ENCODE peak calls at places on chromosomes 11 and 22, in eight cellular contexts. One of them, this sample, is unnamed.

GRCh38 chr11:123351375-123351774 is 78.7 kb upstream of the GRAMD1B start:
- DNase-seq in AG09309: no peak
- DNase-seq in fibroblast of the aortic adventitia: no peak
- DNase-seq in PC-3: no peak
- DNase-seq in Peyer's patch: no peak
- DNase-seq in mesothelial cell of epicardium: no peak
- DNase-seq in neural crest cell: peak; percentile 3
- DNase-seq in activated CD8-positive, alpha-beta T cell treated with anti-CD3 and anti-CD28 coated beads for 36 hours: no peak
- DNase-seq in this sample: no peak

GRCh38 chr22:29820941-29821789 is 16.9 kb downstream of the ASCC2 start:
- DNase-seq in AG09309: peak; percentile 68
- DNase-seq in Peyer's patch: peak; percentile 93
- DNase-seq in activated CD8-positive, alpha-beta T cell treated with anti-CD3 and anti-CD28 coated beads for 36 hours: peak; percentile 81
- DNase-seq in fibroblast of the aortic adventitia: peak; percentile 100
- DNase-seq in neural crest cell: no peak
- DNase-seq in PC-3: peak; percentile 94
- DNase-seq in mesothelial cell of epicardium: peak; percentile 57
- DNase-seq in this sample: no peak

GRCh38 chr22:38314992-38315800 is 2.0 kb downstream of the CSNK1E start:
- DNase-seq in PC-3: no peak
- DNase-seq in AG09309: no peak
- DNase-seq in fibroblast of the aortic adventitia: peak; percentile 25
- DNase-seq in mesothelial cell of epicardium: no peak
- DNase-seq in activated CD8-positive, alpha-beta T cell treated with anti-CD3 and anti-CD28 coated beads for 36 hours: peak; percentile 16
- DNase-seq in Peyer's patch: peak; percentile 68
- DNase-seq in neural crest cell: no peak
- DNase-seq in this sample: no peak

GRCh38 chr22:46052331-46052771 is 75.4 kb upstream of the WNT7B start:
- DNase-seq in AG09309: no peak
- DNase-seq in Peyer's patch: peak; percentile 45
- DNase-seq in mesothelial cell of epicardium: no peak
- DNase-seq in fibroblast of the aortic adventitia: no peak
- DNase-seq in activated CD8-positive, alpha-beta T cell treated with anti-CD3 and anti-CD28 coated beads for 36 hours: no peak
- DNase-seq in neural crest cell: no peak
- DNase-seq in PC-3: no peak
- DNase-seq in this sample: no peak

GRCh38 chr11:133619973-133620372 is 87.7 kb upstream of the OPCML start:
- DNase-seq in Peyer's patch: no peak
- DNase-seq in fibroblast of the aortic adventitia: no peak
- DNase-seq in activated CD8-positive, alpha-beta T cell treated with anti-CD3 and anti-CD28 coated beads for 36 hours: no peak
- DNase-seq in neural crest cell: no peak
- DNase-seq in AG09309: no peak
- DNase-seq in PC-3: no peak
- DNase-seq in mesothelial cell of epicardium: no peak
- DNase-seq in this sample: no peak

GRCh38 chr11:25758145-25758661 is 573.7 kb upstream of the ANO3 start:
- DNase-seq in fibroblast of the aortic adventitia: no peak
- DNase-seq in AG09309: no peak
- DNase-seq in Peyer's patch: no peak
- DNase-seq in activated CD8-positive, alpha-beta T cell treated with anti-CD3 and anti-CD28 coated beads for 36 hours: no peak
- DNase-seq in PC-3: no peak
- DNase-seq in neural crest cell: no peak
- DNase-seq in mesothelial cell of epicardium: no peak
- DNase-seq in this sample: no peak

GRCh38 chr11:17400048-17400775 is 11.8 kb upstream of the KCNJ11 start:
- DNase-seq in mesothelial cell of epicardium: no peak
- DNase-seq in Peyer's patch: no peak
- DNase-seq in PC-3: no peak
- DNase-seq in neural crest cell: no peak
- DNase-seq in fibroblast of the aortic adventitia: no peak
- DNase-seq in activated CD8-positive, alpha-beta T cell treated with anti-CD3 and anti-CD28 coated beads for 36 hours: no peak
- DNase-seq in AG09309: no peak
- DNase-seq in this sample: no peak

GRCh38 chr11:62600367-62601113 is 1.1 kb downstream of the MTA2 start:
- DNase-seq in neural crest cell: no peak
- DNase-seq in AG09309: no peak
- DNase-seq in PC-3: no peak
- DNase-seq in Peyer's patch: no peak
- DNase-seq in mesothelial cell of epicardium: peak; percentile 53
- DNase-seq in fibroblast of the aortic adventitia: no peak
- DNase-seq in activated CD8-positive, alpha-beta T cell treated with anti-CD3 and anti-CD28 coated beads for 36 hours: peak; percentile 45
- DNase-seq in this sample: no peak

GRCh38 chr11:85052636-85053035 is 574.5 kb downstream of the DLG2 start:
- DNase-seq in AG09309: no peak
- DNase-seq in fibroblast of the aortic adventitia: no peak
- DNase-seq in mesothelial cell of epicardium: no peak
- DNase-seq in Peyer's patch: no peak
- DNase-seq in neural crest cell: no peak
- DNase-seq in activated CD8-positive, alpha-beta T cell treated with anti-CD3 and anti-CD28 coated beads for 36 hours: no peak
- DNase-seq in PC-3: no peak
- DNase-seq in this sample: no peak

GRCh38 chr11:93169950-93170561 is 27.7 kb downstream of the SLC36A4 start:
- DNase-seq in mesothelial cell of epicardium: no peak
- DNase-seq in AG09309: no peak
- DNase-seq in neural crest cell: no peak
- DNase-seq in PC-3: peak; percentile 67
- DNase-seq in activated CD8-positive, alpha-beta T cell treated with anti-CD3 and anti-CD28 coated beads for 36 hours: no peak
- DNase-seq in fibroblast of the aortic adventitia: peak; percentile 58
- DNase-seq in Peyer's patch: no peak
- DNase-seq in this sample: no peak

GRCh38 chr11:128420943-128421342 is 166.4 kb downstream of the ETS1 start:
- DNase-seq in PC-3: no peak
- DNase-seq in Peyer's patch: no peak
- DNase-seq in fibroblast of the aortic adventitia: peak; percentile 95
- DNase-seq in activated CD8-positive, alpha-beta T cell treated with anti-CD3 and anti-CD28 coated beads for 36 hours: peak; percentile 48
- DNase-seq in neural crest cell: no peak
- DNase-seq in mesothelial cell of epicardium: no peak
- DNase-seq in AG09309: peak; percentile 95
- DNase-seq in this sample: no peak

GRCh38 chr11:128524172-128524571 is 63.2 kb downstream of the ETS1 start:
- DNase-seq in PC-3: no peak
- DNase-seq in fibroblast of the aortic adventitia: no peak
- DNase-seq in neural crest cell: no peak
- DNase-seq in AG09309: no peak
- DNase-seq in mesothelial cell of epicardium: no peak
- DNase-seq in Peyer's patch: no peak
- DNase-seq in activated CD8-positive, alpha-beta T cell treated with anti-CD3 and anti-CD28 coated beads for 36 hours: no peak
- DNase-seq in this sample: no peak

GRCh38 chr22:43014062-43014875 is 680 bp downstream of the PACSIN2 start:
- DNase-seq in PC-3: peak; percentile 34
- DNase-seq in AG09309: no peak
- DNase-seq in neural crest cell: peak; percentile 24
- DNase-seq in fibroblast of the aortic adventitia: peak; percentile 37
- DNase-seq in Peyer's patch: peak; percentile 68
- DNase-seq in mesothelial cell of epicardium: peak; percentile 54
- DNase-seq in activated CD8-positive, alpha-beta T cell treated with anti-CD3 and anti-CD28 coated beads for 36 hours: peak; percentile 56
- DNase-seq in this sample: peak; percentile 34

GRCh38 chr11:128569291-128569690 is 18.1 kb downstream of the ETS1 start:
- DNase-seq in activated CD8-positive, alpha-beta T cell treated with anti-CD3 and anti-CD28 coated beads for 36 hours: no peak
- DNase-seq in mesothelial cell of epicardium: no peak
- DNase-seq in fibroblast of the aortic adventitia: no peak
- DNase-seq in neural crest cell: no peak
- DNase-seq in AG09309: no peak
- DNase-seq in PC-3: no peak
- DNase-seq in Peyer's patch: no peak
- DNase-seq in this sample: no peak

GRCh38 chr11:118792642-118793124 is 1.7 kb upstream of the DDX6 start:
- DNase-seq in Peyer's patch: peak; percentile 92
- DNase-seq in fibroblast of the aortic adventitia: peak; percentile 90
- DNase-seq in activated CD8-positive, alpha-beta T cell treated with anti-CD3 and anti-CD28 coated beads for 36 hours: peak; percentile 84
- DNase-seq in PC-3: peak; percentile 79
- DNase-seq in neural crest cell: peak; percentile 43
- DNase-seq in mesothelial cell of epicardium: peak; percentile 61
- DNase-seq in AG09309: peak; percentile 38
- DNase-seq in this sample: peak; percentile 33

GRCh38 chr11:118789501-118790356 is 1.2 kb downstream of the DDX6 start:
- DNase-seq in mesothelial cell of epicardium: no peak
- DNase-seq in PC-3: peak; percentile 36
- DNase-seq in Peyer's patch: no peak
- DNase-seq in fibroblast of the aortic adventitia: peak; percentile 34
- DNase-seq in activated CD8-positive, alpha-beta T cell treated with anti-CD3 and anti-CD28 coated beads for 36 hours: no peak
- DNase-seq in AG09309: no peak
- DNase-seq in neural crest cell: no peak
- DNase-seq in this sample: no peak

GRCh38 chr11:118791961-118792578 is 1.1 kb upstream of the DDX6 start:
- DNase-seq in AG09309: no peak
- DNase-seq in mesothelial cell of epicardium: no peak
- DNase-seq in fibroblast of the aortic adventitia: no peak
- DNase-seq in PC-3: peak; percentile 12
- DNase-seq in neural crest cell: no peak
- DNase-seq in Peyer's patch: peak; percentile 75
- DNase-seq in activated CD8-positive, alpha-beta T cell treated with anti-CD3 and anti-CD28 coated beads for 36 hours: peak; percentile 61
- DNase-seq in this sample: peak; percentile 14

GRCh38 chr11:118790357-118791014 is 478 bp downstream of the DDX6 start:
- DNase-seq in PC-3: peak; percentile 44
- DNase-seq in mesothelial cell of epicardium: no peak
- DNase-seq in Peyer's patch: peak; percentile 86
- DNase-seq in neural crest cell: peak; percentile 51
- DNase-seq in activated CD8-positive, alpha-beta T cell treated with anti-CD3 and anti-CD28 coated beads for 36 hours: peak; percentile 80
- DNase-seq in fibroblast of the aortic adventitia: peak; percentile 63
- DNase-seq in AG09309: peak; percentile 18
- DNase-seq in this sample: peak; percentile 51

GRCh38 chr11:118791015-118791960 is at the start of gene DDX6:
- DNase-seq in activated CD8-positive, alpha-beta T cell treated with anti-CD3 and anti-CD28 coated beads for 36 hours: peak; percentile 94
- DNase-seq in mesothelial cell of epicardium: peak; percentile 94
- DNase-seq in fibroblast of the aortic adventitia: peak; percentile 83
- DNase-seq in AG09309: peak; percentile 44
- DNase-seq in PC-3: peak; percentile 75
- DNase-seq in Peyer's patch: peak; percentile 95
- DNase-seq in neural crest cell: peak; percentile 86
- DNase-seq in this sample: peak; percentile 89
- TF ChIP-seq CTCF in activated CD8-positive, alpha-beta T cell treated with anti-CD3 and anti-CD28 coated beads for 36 hours: no peak
- TF ChIP-seq CTCF in mesothelial cell of epicardium: no peak
- TF ChIP-seq CTCF in fibroblast of the aortic adventitia: peak; percentile 46
- TF ChIP-seq CTCF in AG09309: peak; percentile 36
- TF ChIP-seq CTCF in PC-3: peak; percentile 26
- TF ChIP-seq CTCF in Peyer's patch: peak; percentile 45
- TF ChIP-seq CTCF in neural crest cell: peak; percentile 30
- TF ChIP-seq CTCF in this sample: no peak

DNA sequence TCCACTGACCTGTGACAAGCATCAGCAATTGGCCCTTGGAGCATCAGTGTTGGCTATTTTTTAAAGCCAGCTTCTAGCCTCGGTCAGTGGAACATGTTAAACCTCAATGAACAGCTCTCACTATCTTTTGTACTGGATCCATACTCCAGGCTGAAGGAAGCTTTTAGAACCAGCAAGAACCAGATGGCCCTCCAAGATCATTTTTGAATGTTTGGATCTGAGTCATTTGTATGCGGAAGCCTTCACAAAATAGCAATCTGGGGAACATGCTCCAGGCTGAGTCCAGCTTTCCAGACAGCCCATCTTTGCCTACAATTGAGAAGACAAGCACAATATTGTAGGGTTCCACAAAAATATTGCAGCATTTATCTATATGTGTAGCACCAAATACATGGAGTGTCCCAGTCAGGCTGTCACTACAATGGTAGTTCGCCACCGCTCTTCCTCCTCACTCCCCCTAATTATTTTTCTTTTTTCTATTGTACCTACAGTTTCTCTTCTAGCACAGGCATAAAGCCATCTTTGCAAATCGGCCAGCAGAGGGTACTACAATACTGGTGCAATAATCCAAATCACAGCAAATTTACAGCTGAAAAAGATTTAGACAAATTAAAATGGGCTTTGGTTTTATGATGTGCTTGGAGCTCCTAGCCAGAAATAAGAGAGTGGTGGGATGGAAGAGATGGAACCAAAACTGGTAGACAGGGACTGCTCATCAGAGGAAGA is 177.4 kb upstream of the BLID start:
- DNase-seq in AG09309: peak; percentile 8
- DNase-seq in Peyer's patch: no peak
- DNase-seq in activated CD8-positive, alpha-beta T cell treated with anti-CD3 and anti-CD28 coated beads for 36 hours: no peak
- DNase-seq in neural crest cell: no peak
- DNase-seq in fibroblast of the aortic adventitia: peak; percentile 51
- DNase-seq in PC-3: peak; percentile 40
- DNase-seq in mesothelial cell of epicardium: no peak
- DNase-seq in this sample: no peak
- TF ChIP-seq CTCF in AG09309: peak; percentile 42
- TF ChIP-seq CTCF in Peyer's patch: no peak
- TF ChIP-seq CTCF in activated CD8-positive, alpha-beta T cell treated with anti-CD3 and anti-CD28 coated beads for 36 hours: no peak
- TF ChIP-seq CTCF in neural crest cell: peak; percentile 43
- TF ChIP-seq CTCF in fibroblast of the aortic adventitia: peak; percentile 31
- TF ChIP-seq CTCF in PC-3: peak; percentile 64
- TF ChIP-seq CTCF in mesothelial cell of epicardium: no peak
- TF ChIP-seq CTCF in this sample: no peak

GRCh38 chr11:125224391-125225015 is 60.0 kb downstream of the PKNOX2 start:
- DNase-seq in mesothelial cell of epicardium: no peak
- DNase-seq in activated CD8-positive, alpha-beta T cell treated with anti-CD3 and anti-CD28 coated beads for 36 hours: peak; percentile 8
- DNase-seq in Peyer's patch: peak; percentile 52
- DNase-seq in fibroblast of the aortic adventitia: peak; percentile 72
- DNase-seq in AG09309: no peak
- DNase-seq in PC-3: peak; percentile 45
- DNase-seq in neural crest cell: peak; percentile 34
- DNase-seq in this sample: no peak

GRCh38 chr11:125221499-125221898 is 56.9 kb downstream of the PKNOX2 start:
- DNase-seq in activated CD8-positive, alpha-beta T cell treated with anti-CD3 and anti-CD28 coated beads for 36 hours: no peak
- DNase-seq in Peyer's patch: no peak
- DNase-seq in fibroblast of the aortic adventitia: no peak
- DNase-seq in neural crest cell: no peak
- DNase-seq in mesothelial cell of epicardium: no peak
- DNase-seq in PC-3: no peak
- DNase-seq in AG09309: no peak
- DNase-seq in this sample: no peak

GRCh38 chr11:125225401-125225800 is 60.9 kb downstream of the PKNOX2 start:
- DNase-seq in AG09309: no peak
- DNase-seq in neural crest cell: no peak
- DNase-seq in fibroblast of the aortic adventitia: no peak
- DNase-seq in activated CD8-positive, alpha-beta T cell treated with anti-CD3 and anti-CD28 coated beads for 36 hours: no peak
- DNase-seq in PC-3: no peak
- DNase-seq in Peyer's patch: no peak
- DNase-seq in mesothelial cell of epicardium: no peak
- DNase-seq in this sample: no peak

GRCh38 chr11:125223901-125224331 is 59.4 kb downstream of the PKNOX2 start:
- DNase-seq in activated CD8-positive, alpha-beta T cell treated with anti-CD3 and anti-CD28 coated beads for 36 hours: no peak
- DNase-seq in AG09309: no peak
- DNase-seq in fibroblast of the aortic adventitia: no peak
- DNase-seq in Peyer's patch: no peak
- DNase-seq in neural crest cell: no peak
- DNase-seq in mesothelial cell of epicardium: no peak
- DNase-seq in PC-3: no peak
- DNase-seq in this sample: no peak

GRCh38 chr11:125222494-125222893 is 57.9 kb downstream of the PKNOX2 start:
- DNase-seq in activated CD8-positive, alpha-beta T cell treated with anti-CD3 and anti-CD28 coated beads for 36 hours: no peak
- DNase-seq in PC-3: no peak
- DNase-seq in fibroblast of the aortic adventitia: no peak
- DNase-seq in mesothelial cell of epicardium: no peak
- DNase-seq in neural crest cell: no peak
- DNase-seq in Peyer's patch: no peak
- DNase-seq in AG09309: no peak
- DNase-seq in this sample: no peak
- TF ChIP-seq CTCF in activated CD8-positive, alpha-beta T cell treated with anti-CD3 and anti-CD28 coated beads for 36 hours: no peak
- TF ChIP-seq CTCF in PC-3: no peak
- TF ChIP-seq CTCF in fibroblast of the aortic adventitia: no peak
- TF ChIP-seq CTCF in mesothelial cell of epicardium: no peak
- TF ChIP-seq CTCF in neural crest cell: no peak
- TF ChIP-seq CTCF in Peyer's patch: no peak
- TF ChIP-seq CTCF in AG09309: no peak
- TF ChIP-seq CTCF in this sample: no peak

GRCh38 chr11:57639321-57640067 is 10.2 kb downstream of the YPEL4 start:
- DNase-seq in Peyer's patch: no peak
- DNase-seq in mesothelial cell of epicardium: peak; percentile 90
- DNase-seq in neural crest cell: peak; percentile 92
- DNase-seq in PC-3: peak; percentile 51
- DNase-seq in fibroblast of the aortic adventitia: peak; percentile 31
- DNase-seq in activated CD8-positive, alpha-beta T cell treated with anti-CD3 and anti-CD28 coated beads for 36 hours: peak; percentile 32
- DNase-seq in AG09309: no peak
- DNase-seq in this sample: peak; percentile 88
- TF ChIP-seq CTCF in Peyer's patch: no peak
- TF ChIP-seq CTCF in mesothelial cell of epicardium: no peak
- TF ChIP-seq CTCF in neural crest cell: peak; percentile 30
- TF ChIP-seq CTCF in PC-3: peak; percentile 29
- TF ChIP-seq CTCF in fibroblast of the aortic adventitia: peak; percentile 2
- TF ChIP-seq CTCF in activated CD8-positive, alpha-beta T cell treated with anti-CD3 and anti-CD28 coated beads for 36 hours: no peak
- TF ChIP-seq CTCF in AG09309: peak; percentile 2
- TF ChIP-seq CTCF in this sample: peak; percentile 27